ENCODE peak calls at places on chromosomes 1 and 21, in four cellular contexts. H, N, I and M are unnamed samples.

GRCh38 chr1:13605159-13605558 is 21.5 kb downstream of the PDPN start:
- DNase-seq in H (peak), N (peak), I (no peak), M (peak)

GRCh38 chr1:57411262-57411661 is 12.6 kb downstream of the DAB1 start:
- DNase-seq in H (peak), I (peak), N (peak), M (no peak)

GRCh38 chr1:2583331-2583791 is 3.2 kb upstream of the PRXL2B start:
- DNase-seq in N (no peak), I (no peak), H (no peak), M (no peak)

GRCh38 chr1:248622491-248623106 is 12.3 kb downstream of the OR2T11 start:
- DNase-seq in I (no peak), H (peak), N (peak), M (no peak)

GRCh38 chr1:202671388-202671787 is 38.9 kb downstream of the SYT2 start:
- DNase-seq in H (no peak), I (no peak), N (peak), M (no peak)

GRCh38 chr1:83889707-83890106 is 109.2 kb downstream of the TTLL7 start:
- DNase-seq in I (no peak), N (no peak), H (peak), M (no peak)

GRCh38 chr1:158053276-158053675 is 59.8 kb downstream of the KIRREL1 start:
- DNase-seq in I (no peak), H (no peak), N (peak), M (no peak)

GRCh38 chr21:43333301-43334062 is 93.4 kb downstream of the SIK1 start:
- DNase-seq in H (peak), N (peak), I (peak), M (peak)

GRCh38 chr1:160522622-160523345 is at the start of gene SLAMF6:
- DNase-seq in I (no peak), N (no peak), H (no peak), M (no peak)

GRCh38 chr1:67889940-67890567 is 56.8 kb upstream of the GNG12 start:
- DNase-seq in N (peak), H (peak), I (peak), M (peak)

GRCh38 chr1:53249706-53250105 is 11.4 kb upstream of the MAGOH start:
- DNase-seq in H (no peak), N (no peak), I (no peak), M (no peak)

GRCh38 chr1:89453123-89453972 is 71.3 kb upstream of the LRRC8B start:
- DNase-seq in N (peak), H (no peak), I (no peak), M (no peak)

GRCh38 chr1:36924282-36924791 is 110.0 kb downstream of the GRIK3 start:
- DNase-seq in H (peak), I (peak), N (peak), M (no peak)

GRCh38 chr1:171107257-171107940 is 16.7 kb downstream of the FMO3 start:
- DNase-seq in H (peak), N (peak), I (no peak), M (no peak)

GRCh38 chr1:229058716-229059115 is 212.2 kb upstream of the RAB4A start:
- DNase-seq in I (no peak), H (peak), N (no peak), M (no peak)

GRCh38 chr1:159790237-159790917 is 9.6 kb downstream of the DUSP23 start:
- DNase-seq in N (peak), I (no peak), H (peak), M (no peak)

GRCh38 chr1:20165522-20165951 is 20.4 kb upstream of the UBXN10 start:
- DNase-seq in I (no peak), H (peak), N (peak), M (no peak)

GRCh38 chr1:93783876-93784275 is 95.1 kb downstream of the DNTTIP2 start:
- DNase-seq in I (no peak), H (no peak), N (peak), M (no peak)

GRCh38 chr1:169161512-169162194 is 55.2 kb downstream of the ATP1B1 start:
- DNase-seq in N (peak), H (peak), I (no peak), M (no peak)

GRCh38 chr1:245894843-245895242 is 612.2 kb downstream of the SMYD3 start:
- DNase-seq in I (no peak), N (no peak), H (peak), M (no peak)

GRCh38 chr1:208374391-208374941 is 130.3 kb upstream of the PLXNA2 start:
- DNase-seq in I (no peak), H (peak), N (no peak), M (no peak)

GRCh38 chr1:43659785-43660184 is 9.8 kb downstream of the KDM4A start:
- DNase-seq in I (no peak), N (no peak), H (no peak), M (no peak)

GRCh38 chr1:36151845-36152203 is 2.5 kb upstream of the TRAPPC3 start:
- DNase-seq in I (no peak), N (no peak), H (peak), M (no peak)

GRCh38 chr1:164912290-164912689 is 353.3 kb downstream of the PBX1 start:
- DNase-seq in I (no peak), N (no peak), H (no peak), M (no peak)

GRCh38 chr1:2208309-2209239 is 14.0 kb upstream of the FAAP20 start:
- DNase-seq in N (peak), H (peak), I (no peak), M (peak)

DNA sequence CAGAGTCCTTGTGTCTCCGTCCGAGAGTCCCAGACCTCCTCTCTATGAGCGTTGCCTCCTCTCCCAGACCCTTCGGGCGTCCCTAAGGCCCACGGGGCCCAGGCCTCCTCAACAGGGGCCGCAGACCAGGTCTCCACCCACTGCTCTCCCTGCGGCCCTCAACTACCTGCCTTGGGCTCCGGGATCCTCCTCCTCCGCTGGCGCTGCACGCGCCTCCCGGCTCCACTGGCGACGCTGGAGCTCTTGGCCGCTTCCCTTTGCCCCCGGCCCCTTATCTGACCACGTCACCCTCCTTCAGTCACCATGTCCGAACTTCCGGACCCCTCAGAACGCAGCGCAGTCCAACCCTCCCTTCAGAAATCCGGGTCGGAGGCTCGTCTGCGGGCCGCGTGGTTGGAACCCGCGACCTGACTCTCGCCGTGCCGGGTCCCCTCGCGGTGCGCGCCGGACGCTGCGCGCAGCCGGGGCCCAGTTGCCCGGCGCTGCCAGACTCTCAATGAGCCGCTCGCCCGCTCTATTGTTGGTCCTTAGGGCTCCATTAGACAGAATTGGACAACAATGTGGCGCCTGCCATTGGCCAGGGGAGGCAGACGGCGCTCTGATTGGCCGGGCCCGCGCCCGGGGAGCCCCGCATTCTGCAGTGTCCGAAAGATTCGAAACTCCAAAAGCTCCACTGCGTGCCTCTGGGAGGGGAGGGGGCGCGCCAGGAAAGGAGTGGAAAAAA is at the start of gene DMRTA2:
- DNase-seq in H (peak), I (no peak), N (peak), M (no peak)
- H3K4me3 ChIP-seq in H (peak), I (peak), N (peak), M (peak)

DNA sequence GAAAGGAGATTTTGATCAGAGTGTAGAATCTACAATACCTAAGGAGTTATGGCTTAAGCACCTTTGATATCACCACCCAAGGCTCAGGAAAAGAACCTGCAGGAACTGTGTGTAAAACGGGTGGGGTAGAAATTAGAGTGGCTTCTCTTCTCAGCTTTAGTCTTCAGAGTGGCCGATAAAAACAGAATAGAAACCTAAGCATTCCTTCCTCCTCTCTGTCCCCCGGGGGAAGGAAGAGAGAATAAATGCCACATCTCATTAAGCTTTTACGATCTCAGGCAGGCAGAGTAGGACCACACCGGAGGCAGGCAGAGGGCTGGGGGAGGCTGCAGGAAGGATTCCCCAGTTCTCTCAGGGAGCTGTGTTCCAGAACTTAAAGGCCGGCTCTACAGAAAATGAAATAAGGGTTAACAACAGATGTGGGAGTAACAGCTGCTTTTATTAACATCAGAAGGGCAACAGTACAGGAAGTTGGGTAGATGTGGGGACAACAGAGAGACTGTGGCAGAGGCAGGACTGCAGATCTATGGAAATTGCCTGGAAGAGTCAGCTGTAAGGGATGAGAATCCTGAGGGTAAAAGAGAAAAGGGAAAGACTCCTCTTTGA is 24.5 kb upstream of the MEF2D start:
- DNase-seq in I (no peak), H (no peak), N (no peak), M (no peak)
- H3K4me3 ChIP-seq in I (no peak), H (no peak), N (no peak), M (no peak)

GRCh38 chr1:21341517-21342078 is 51.3 kb upstream of the ECE1 start:
- DNase-seq in I (no peak), H (no peak), N (no peak), M (no peak)
- H3K4me3 ChIP-seq in I (peak), H (no peak), N (no peak), M (no peak)

GRCh38 chr1:29209173-29209572 is 21.6 kb downstream of the MECR start:
- DNase-seq in N (no peak), I (no peak), H (no peak), M (no peak)
- H3K4me3 ChIP-seq in N (no peak), I (no peak), H (no peak), M (no peak)

GRCh38 chr1:66399888-66400529 is 133.9 kb upstream of the SGIP1 start:
- DNase-seq in I (no peak), N (no peak), H (no peak), M (no peak)

GRCh38 chr1:66403031-66403731 is 130.8 kb upstream of the SGIP1 start:
- DNase-seq in H (no peak), N (no peak), I (no peak), M (no peak)

GRCh38 chr1:66402194-66402593 is 131.8 kb upstream of the SGIP1 start:
- DNase-seq in I (no peak), H (peak), N (no peak), M (no peak)

GRCh38 chr1:66401244-66401643 is 132.7 kb upstream of the SGIP1 start:
- DNase-seq in N (no peak), H (no peak), I (no peak), M (no peak)

DNA sequence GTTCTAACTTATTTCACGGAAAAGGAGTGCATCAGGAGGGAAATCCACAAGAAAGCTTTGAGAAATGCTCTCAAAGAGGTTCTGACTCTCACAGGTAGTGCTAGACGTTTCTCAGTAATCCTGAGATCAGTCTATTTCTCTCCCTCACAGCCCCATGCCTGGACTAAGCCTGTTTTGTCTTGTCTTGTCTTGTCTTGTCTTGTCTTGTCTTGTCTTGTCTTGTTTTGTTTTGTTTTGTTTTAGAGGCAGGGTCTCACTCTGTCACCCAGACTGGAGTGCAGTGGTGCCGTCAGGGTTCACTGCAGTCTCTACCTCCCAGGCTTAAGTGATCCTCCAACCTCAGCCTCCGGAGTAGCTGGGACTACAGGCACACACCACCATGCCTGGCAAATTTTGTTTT is 133.3 kb upstream of the SGIP1 start:
- DNase-seq in H (no peak), I (no peak), N (peak), M (no peak)
- H3K4me3 ChIP-seq in H (no peak), I (no peak), N (no peak), M (no peak)

GRCh38 chr1:184222561-184223157 is 164.2 kb upstream of the C1orf21 start:
- DNase-seq in H (peak), N (peak), I (no peak), M (no peak)
- H3K4me3 ChIP-seq in H (no peak), N (no peak), I (no peak), M (no peak)

DNA sequence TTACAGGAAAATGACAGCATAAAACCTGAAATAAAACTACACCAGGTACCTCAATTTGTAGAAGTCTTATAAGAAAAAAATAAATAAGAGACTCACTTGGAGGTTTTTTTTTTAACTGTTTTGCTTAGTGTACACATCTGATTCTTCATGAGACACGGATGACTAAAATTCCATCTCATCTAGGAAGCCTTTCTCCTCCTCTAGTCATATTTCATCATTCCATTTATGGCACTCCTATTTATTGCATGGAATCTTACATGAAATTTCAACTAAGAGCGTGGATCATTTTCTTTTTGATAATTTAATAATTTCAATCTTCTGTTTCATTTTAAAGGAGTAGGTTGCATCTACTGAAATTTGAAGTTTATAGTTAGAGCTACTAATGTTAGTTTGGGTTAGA is 1.6 kb upstream of the PTGS2 start:
- DNase-seq in I (no peak), H (peak), N (peak), M (peak)
- H3K4me3 ChIP-seq in I (peak), H (no peak), N (no peak), M (peak)